ENCODE peak calls at places on chromosomes 12 and 14, in ten cellular contexts. V is CD8-positive, alpha-beta memory T cell; E is heart left ventricle; X is Caco-2; K is neuronal stem cell; W is GM12878; R is GM23248; Y is adrenal gland; T is ovary; Q is upper lobe of right lung. U is an unnamed sample.

GRCh38 chr12:78641837-78642423 is 222.6 kb upstream of the SYT1 start:
- DNase-seq in V (no peak), E (no peak), X (no peak), K (no peak), W (no peak), R (no peak), Y (no peak), T (no peak), Q (no peak), U (no peak)

GRCh38 chr14:76117789-76118188 is 33.9 kb upstream of the GPATCH2L start:
- DNase-seq in V (no peak), E (no peak), X (no peak), K (no peak), W (no peak), R (no peak), Y (no peak), T (no peak), Q (no peak), U (no peak)

GRCh38 chr12:64269161-64269560 is 47.1 kb upstream of the KICS2 start:
- DNase-seq in V (no peak), E (no peak), X (no peak), K (no peak), W (no peak), R (no peak), Y (no peak), T (no peak), Q (no peak), U (no peak)

GRCh38 chr14:101808020-101808641 is 46.6 kb downstream of the PPP2R5C start:
- DNase-seq in V (no peak), E (no peak), X (peak; percentile 20), K (peak; percentile 44), W (no peak), R (peak; percentile 16), Y (no peak), T (no peak), Q (no peak), U (no peak)

GRCh38 chr14:70567791-70568190 is 32.7 kb downstream of the MED6 start:
- DNase-seq in V (no peak), E (no peak), X (peak; percentile 43), K (no peak), W (no peak), R (peak; percentile 56), Y (no peak), T (no peak), Q (no peak), U (no peak)

GRCh38 chr14:97848351-97848980 is 1051.3 kb downstream of the VRK1 start:
- DNase-seq in V (no peak), E (no peak), X (peak; percentile 5), K (peak; percentile 39), W (no peak), R (no peak), Y (no peak), T (no peak), Q (no peak), U (no peak)

GRCh38 chr12:109762673-109763191 is 49.1 kb downstream of the FAM222A start:
- DNase-seq in V (no peak), E (no peak), X (no peak), K (no peak), W (no peak), R (no peak), Y (peak; percentile 18), T (no peak), Q (peak; percentile 43), U (no peak)

GRCh38 chr14:104894331-104895206 is 29.5 kb downstream of the CEP170B start:
- DNase-seq in V (no peak), E (peak; percentile 30), X (no peak), K (no peak), W (no peak), R (no peak), Y (peak; percentile 17), T (peak; percentile 22), Q (peak; percentile 66), U (no peak)

GRCh38 chr12:120276734-120277133 is 11.2 kb upstream of the PXN start:
- DNase-seq in V (no peak), E (no peak), X (peak; percentile 55), K (no peak), W (no peak), R (peak; percentile 51), Y (no peak), T (no peak), Q (no peak), U (no peak)

GRCh38 chr14:85439696-85440328 is 90.1 kb upstream of the FLRT2 start:
- DNase-seq in V (no peak), E (no peak), X (no peak), K (no peak), W (no peak), R (peak; percentile 57), Y (no peak), T (no peak), Q (no peak), U (no peak)

DNA sequence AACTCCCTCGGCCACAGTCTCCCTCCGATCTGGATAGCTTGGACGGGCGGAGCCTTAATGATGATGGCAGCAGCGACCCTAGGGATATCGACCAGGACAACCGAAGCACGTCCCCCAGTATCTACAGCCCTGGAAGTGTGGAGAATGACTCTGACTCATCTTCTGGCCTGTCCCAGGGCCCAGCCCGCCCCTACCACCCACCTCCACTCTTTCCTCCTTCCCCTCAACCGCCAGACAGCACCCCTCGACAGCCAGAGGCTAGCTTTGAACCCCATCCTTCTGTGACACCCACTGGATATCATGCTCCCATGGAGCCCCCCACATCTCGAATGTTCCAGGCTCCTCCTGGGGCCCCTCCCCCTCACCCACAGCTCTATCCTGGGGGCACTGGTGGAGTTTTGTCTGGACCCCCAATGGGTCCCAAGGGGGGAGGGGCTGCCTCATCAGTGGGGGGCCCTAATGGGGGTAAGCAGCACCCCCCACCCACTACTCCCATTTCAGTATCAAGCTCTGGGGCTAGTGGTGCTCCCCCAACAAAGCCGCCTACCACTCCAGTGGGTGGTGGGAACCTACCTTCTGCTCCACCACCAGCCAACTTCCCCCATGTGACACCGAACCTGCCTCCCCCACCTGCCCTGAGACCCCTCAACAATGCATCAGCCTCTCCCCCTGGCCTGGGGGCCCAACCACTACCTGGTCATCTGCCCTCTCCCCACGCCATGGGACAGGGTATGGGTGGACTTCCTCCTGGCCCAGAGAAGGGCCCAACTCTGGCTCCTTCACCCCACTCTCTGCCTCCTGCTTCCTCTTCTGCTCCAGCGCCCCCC is 7.9 kb upstream of the RNU7-1 start:
- DNase-seq in V (no peak), E (no peak), X (no peak), K (no peak), W (no peak), R (peak; percentile 55), Y (peak; percentile 65), T (peak; percentile 62), Q (no peak), U (no peak)
- H3K36me3 ChIP-seq in V (no peaks in the 10 kb centered on the region), E (peaks cover 6% of the 10 kb centered on the region), X (peaks cover 14% of the 10 kb centered on the region), K (peaks cover 42% of the 10 kb centered on the region), W (peaks cover 4% of the 10 kb centered on the region), R (peaks cover 18% of the 10 kb centered on the region), Y (peaks cover 30% of the 10 kb centered on the region), T (no peaks in the 10 kb centered on the region), Q (peaks cover 35% of the 10 kb centered on the region), U (peaks cover 3% of the 10 kb centered on the region)

GRCh38 chr14:93946104-93946503 is 19.0 kb downstream of the FAM181A start:
- DNase-seq in V (no peak), E (no peak), X (no peak), K (no peak), W (no peak), R (peak; percentile 24), Y (no peak), T (no peak), Q (no peak), U (no peak)
- H3K4me1 ChIP-seq in V (no peaks in the 10 kb centered on the region), E (peaks cover 34% of the 10 kb centered on the region), X (peaks cover 14% of the 10 kb centered on the region), K (peaks cover 10% of the 10 kb centered on the region), W (peaks cover 3% of the 10 kb centered on the region), R (no peaks in the 10 kb centered on the region), Y (peaks cover 23% of the 10 kb centered on the region), T (no peaks in the 10 kb centered on the region), Q (no peaks in the 10 kb centered on the region), U (no peaks in the 10 kb centered on the region)

GRCh38 chr12:1931642-1932041 is 13.2 kb upstream of the CACNA2D4 start:
- DNase-seq in V (no peak), E (no peak), X (no peak), K (no peak), W (no peak), R (no peak), Y (no peak), T (no peak), Q (no peak), U (no peak)
- H3K36me3 ChIP-seq in V (no peaks in the 10 kb centered on the region), E (no peaks in the 10 kb centered on the region), X (no peaks in the 10 kb centered on the region), K (no peaks in the 10 kb centered on the region), W (no peaks in the 10 kb centered on the region), R (no peaks in the 10 kb centered on the region), Y (no peaks in the 10 kb centered on the region), T (no peaks in the 10 kb centered on the region), Q (no peaks in the 10 kb centered on the region), U (no peaks in the 10 kb centered on the region)

DNA sequence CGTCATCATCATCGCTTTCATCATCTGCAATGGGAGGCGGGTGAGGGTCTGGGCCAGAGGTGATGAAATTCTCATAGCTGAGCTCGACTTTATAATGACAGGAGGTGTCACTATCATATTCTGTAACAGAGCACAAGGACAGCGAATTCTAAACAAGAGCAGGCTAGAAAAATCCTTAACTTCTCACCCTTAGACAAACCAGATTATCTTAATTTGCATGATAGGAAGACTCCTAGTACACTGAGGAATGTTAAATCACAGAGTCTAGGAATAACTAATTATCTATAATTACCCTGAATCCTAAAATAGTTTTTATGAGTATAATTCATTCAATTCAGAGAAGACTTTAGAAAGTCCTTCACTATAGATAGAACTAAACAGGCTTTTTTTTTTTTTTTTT is 83.2 kb downstream of the TRAFD1 start:
- DNase-seq in V (no peak), E (no peak), X (no peak), K (no peak), W (no peak), R (no peak), Y (no peak), T (no peak), Q (no peak), U (no peak)
- H3K4me1 ChIP-seq in V (no peaks in the 10 kb centered on the region), E (no peaks in the 10 kb centered on the region), X (no peaks in the 10 kb centered on the region), K (no peaks in the 10 kb centered on the region), W (no peaks in the 10 kb centered on the region), R (no peaks in the 10 kb centered on the region), Y (no peaks in the 10 kb centered on the region), T (no peaks in the 10 kb centered on the region), Q (no peaks in the 10 kb centered on the region), U (no peaks in the 10 kb centered on the region)

GRCh38 chr12:7058163-7058845 is 2.2 kb upstream of the C1S start:
- DNase-seq in V (no peak), E (no peak), X (no peak), K (no peak), W (no peak), R (no peak), Y (no peak), T (no peak), Q (no peak), U (peak; percentile 77)
- H3K36me3 ChIP-seq in V (no peaks in the 10 kb centered on the region), E (no peaks in the 10 kb centered on the region), X (no peaks in the 10 kb centered on the region), K (no peaks in the 10 kb centered on the region), W (no peaks in the 10 kb centered on the region), R (peaks cover 4% of the 10 kb centered on the region), Y (no peaks in the 10 kb centered on the region), T (no peaks in the 10 kb centered on the region), Q (no peaks in the 10 kb centered on the region), U (no peaks in the 10 kb centered on the region)